ENCODE peak calls at places on chromosomes 4 and X, in six cellular contexts. One of them, this sample, is unnamed.

GRCh38 chr4:56360071-56360470 is 27.2 kb downstream of the AASDH start:
- DNase-seq in bronchial epithelial cell: peak; percentile 3
- DNase-seq in breast epithelium: no peak
- DNase-seq in esophagus squamous epithelium: no peak
- DNase-seq in neural progenitor cell: no peak
- DNase-seq in transverse colon: no peak
- DNase-seq in this sample: peak; percentile 16

GRCh38 chrX:13469963-13470679 is 99.3 kb upstream of the EGFL6 start:
- DNase-seq in bronchial epithelial cell: peak; percentile 72
- DNase-seq in breast epithelium: no peak
- DNase-seq in esophagus squamous epithelium: no peak
- DNase-seq in neural progenitor cell: no peak
- DNase-seq in transverse colon: no peak
- DNase-seq in this sample: peak; percentile 89

GRCh38 chr4:110869862-110870577 is 247.1 kb upstream of the PITX2 start:
- DNase-seq in bronchial epithelial cell: no peak
- DNase-seq in breast epithelium: no peak
- DNase-seq in esophagus squamous epithelium: no peak
- DNase-seq in neural progenitor cell: no peak
- DNase-seq in transverse colon: no peak
- DNase-seq in this sample: peak; percentile 11

GRCh38 chrX:13377537-13377936 is 57.7 kb upstream of the ATXN3L start:
- DNase-seq in bronchial epithelial cell: peak; percentile 54
- DNase-seq in breast epithelium: no peak
- DNase-seq in esophagus squamous epithelium: no peak
- DNase-seq in neural progenitor cell: no peak
- DNase-seq in transverse colon: no peak
- DNase-seq in this sample: peak; percentile 92

GRCh38 chr4:185396724-185397402 is at the start of gene ANKRD37:
- DNase-seq in bronchial epithelial cell: peak; percentile 65
- DNase-seq in breast epithelium: peak; percentile 63
- DNase-seq in esophagus squamous epithelium: no peak
- DNase-seq in neural progenitor cell: no peak
- DNase-seq in transverse colon: peak; percentile 62
- DNase-seq in this sample: peak; percentile 28

GRCh38 chr4:72208421-72209075 is 176.7 kb downstream of the NPFFR2 start:
- DNase-seq in bronchial epithelial cell: peak; percentile 74
- DNase-seq in breast epithelium: no peak
- DNase-seq in esophagus squamous epithelium: no peak
- DNase-seq in neural progenitor cell: no peak
- DNase-seq in transverse colon: no peak
- DNase-seq in this sample: peak; percentile 4

GRCh38 chr4:62881901-62882300 is 1527.3 kb downstream of the TECRL start:
- DNase-seq in bronchial epithelial cell: peak; percentile 13
- DNase-seq in breast epithelium: no peak
- DNase-seq in esophagus squamous epithelium: no peak
- DNase-seq in neural progenitor cell: no peak
- DNase-seq in transverse colon: no peak
- DNase-seq in this sample: no peak

GRCh38 chrX:72365126-72365525 is 59.4 kb upstream of the CITED1 start:
- DNase-seq in bronchial epithelial cell: no peak
- DNase-seq in breast epithelium: no peak
- DNase-seq in esophagus squamous epithelium: no peak
- DNase-seq in neural progenitor cell: no peak
- DNase-seq in transverse colon: no peak
- DNase-seq in this sample: no peak

GRCh38 chr4:134024251-134024650 is 177.3 kb downstream of the PABPC4L start:
- DNase-seq in bronchial epithelial cell: no peak
- DNase-seq in breast epithelium: no peak
- DNase-seq in esophagus squamous epithelium: no peak
- DNase-seq in neural progenitor cell: peak; percentile 43
- DNase-seq in transverse colon: no peak
- DNase-seq in this sample: no peak

GRCh38 chr4:128461300-128462103 is 173.9 kb upstream of the PGRMC2 start:
- DNase-seq in bronchial epithelial cell: peak; percentile 40
- DNase-seq in breast epithelium: no peak
- DNase-seq in esophagus squamous epithelium: no peak
- DNase-seq in neural progenitor cell: peak; percentile 88
- DNase-seq in transverse colon: no peak
- DNase-seq in this sample: peak; percentile 87

GRCh38 chr4:187460016-187460415 is 535.6 kb upstream of the ZFP42 start:
- DNase-seq in bronchial epithelial cell: no peak
- DNase-seq in breast epithelium: no peak
- DNase-seq in esophagus squamous epithelium: no peak
- DNase-seq in neural progenitor cell: no peak
- DNase-seq in transverse colon: no peak
- DNase-seq in this sample: no peak

DNA sequence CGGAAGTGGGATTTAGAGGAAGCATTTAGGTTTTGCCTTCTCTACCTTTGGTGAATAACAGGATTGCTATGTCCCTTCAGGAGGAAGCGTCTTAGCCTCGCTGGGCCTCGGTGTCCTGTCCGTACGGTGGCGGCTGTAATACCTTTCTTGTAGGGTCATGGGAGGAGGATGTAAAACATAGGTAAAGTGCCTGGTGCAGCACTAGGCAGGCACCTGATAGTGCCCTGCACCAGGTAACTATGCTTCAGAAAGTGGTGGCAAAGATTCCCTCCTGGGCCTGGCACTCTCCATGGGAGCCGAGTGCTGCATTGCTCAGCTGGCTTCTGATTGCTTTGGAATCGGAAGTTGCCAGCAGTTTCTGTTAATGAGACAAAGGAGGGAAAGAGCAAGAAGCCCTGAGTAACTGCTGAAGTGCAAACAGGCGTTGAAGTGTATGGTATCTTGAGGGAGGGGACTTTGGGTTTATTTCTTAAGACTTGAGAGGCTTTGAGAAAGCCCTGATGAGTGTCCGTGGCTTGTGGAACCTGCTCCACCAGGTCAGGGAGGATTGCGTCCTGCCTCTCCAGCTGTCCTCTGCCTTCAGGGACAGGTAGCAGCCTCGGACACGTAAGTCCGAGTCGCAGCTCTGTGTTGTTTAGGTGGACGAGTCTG is 45.8 kb downstream of the TBC1D14 start:
- DNase-seq in bronchial epithelial cell: peak; percentile 92
- DNase-seq in breast epithelium: peak; percentile 53
- DNase-seq in esophagus squamous epithelium: no peak
- DNase-seq in neural progenitor cell: no peak
- DNase-seq in transverse colon: peak; percentile 17
- DNase-seq in this sample: no peak
- H3K4me3 ChIP-seq in bronchial epithelial cell: no peak overlapping the region
- H3K4me3 ChIP-seq in breast epithelium: no peak overlapping the region
- H3K4me3 ChIP-seq in esophagus squamous epithelium: no peak overlapping the region
- H3K4me3 ChIP-seq in neural progenitor cell: no peak overlapping the region
- H3K4me3 ChIP-seq in transverse colon: no peak overlapping the region
- H3K4me3 ChIP-seq in this sample: no peak overlapping the region

DNA sequence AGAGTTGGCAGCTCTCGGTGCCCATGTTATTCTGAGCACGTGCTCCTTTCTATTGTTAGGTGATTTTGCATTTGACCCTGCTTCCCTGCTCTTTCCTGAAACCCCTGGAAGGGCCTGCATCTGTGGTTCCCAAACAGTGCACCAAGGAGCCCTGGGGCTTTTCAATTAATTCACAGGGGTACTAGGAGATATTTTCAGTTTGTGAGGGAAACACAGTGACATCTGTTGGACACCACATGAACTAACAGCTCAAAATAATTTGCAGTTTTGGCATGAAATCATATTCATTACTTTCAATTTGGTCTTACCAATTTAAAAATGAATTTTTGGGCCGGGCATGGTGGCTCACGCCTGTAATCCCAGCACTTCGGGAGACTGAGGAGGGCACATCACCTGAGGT is 156.6 kb downstream of the GATB start:
- DNase-seq in bronchial epithelial cell: peak; percentile 19
- DNase-seq in breast epithelium: no peak
- DNase-seq in esophagus squamous epithelium: no peak
- DNase-seq in neural progenitor cell: no peak
- DNase-seq in transverse colon: no peak
- DNase-seq in this sample: peak; percentile 47
- TF ChIP-seq CTCF in bronchial epithelial cell: peak; percentile 33
- TF ChIP-seq CTCF in breast epithelium: peak; percentile 39
- TF ChIP-seq CTCF in esophagus squamous epithelium: peak; percentile 19
- TF ChIP-seq CTCF in neural progenitor cell: peak; percentile 49
- TF ChIP-seq CTCF in transverse colon: peak; percentile 20
- TF ChIP-seq CTCF in this sample: peak; percentile 66

GRCh38 chr4:155954939-155955338 is 1.3 kb upstream of the CTSO start:
- DNase-seq in bronchial epithelial cell: no peak
- DNase-seq in breast epithelium: no peak
- DNase-seq in esophagus squamous epithelium: no peak
- DNase-seq in neural progenitor cell: no peak
- DNase-seq in transverse colon: no peak
- DNase-seq in this sample: no peak

GRCh38 chr4:155954118-155954503 is 445 bp upstream of the CTSO start:
- DNase-seq in bronchial epithelial cell: no peak
- DNase-seq in breast epithelium: no peak
- DNase-seq in esophagus squamous epithelium: no peak
- DNase-seq in neural progenitor cell: no peak
- DNase-seq in transverse colon: peak; percentile 12
- DNase-seq in this sample: no peak

GRCh38 chr4:155950461-155950860 is 3.2 kb downstream of the CTSO start:
- DNase-seq in bronchial epithelial cell: no peak
- DNase-seq in breast epithelium: no peak
- DNase-seq in esophagus squamous epithelium: no peak
- DNase-seq in neural progenitor cell: peak; percentile 11
- DNase-seq in transverse colon: no peak
- DNase-seq in this sample: no peak

GRCh38 chr4:155953151-155954117 is at the start of gene CTSO:
- DNase-seq in bronchial epithelial cell: peak; percentile 79
- DNase-seq in breast epithelium: peak; percentile 55
- DNase-seq in esophagus squamous epithelium: peak; percentile 23
- DNase-seq in neural progenitor cell: peak; percentile 71
- DNase-seq in transverse colon: peak; percentile 75
- DNase-seq in this sample: peak; percentile 90

DNA sequence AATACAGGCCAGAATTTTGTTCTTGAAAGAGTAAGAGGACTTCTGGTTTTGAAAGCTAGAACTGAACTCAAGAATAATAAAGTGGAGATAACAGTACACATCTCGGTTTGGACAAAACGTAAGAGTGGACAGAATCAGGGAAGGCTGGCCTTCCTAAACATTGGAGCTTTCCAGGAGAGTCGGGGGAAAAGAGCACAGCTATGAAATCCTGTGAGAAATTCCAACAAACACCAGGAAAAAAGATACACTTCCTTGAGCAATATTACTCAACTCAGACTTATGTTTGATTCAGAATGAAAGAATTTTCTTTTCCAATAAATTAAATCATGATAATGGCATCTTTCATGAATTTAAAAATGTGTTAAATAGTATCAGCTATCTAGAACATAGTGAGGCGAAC is 1.1 kb downstream of the CTSO start:
- DNase-seq in bronchial epithelial cell: peak; percentile 32
- DNase-seq in breast epithelium: no peak
- DNase-seq in esophagus squamous epithelium: no peak
- DNase-seq in neural progenitor cell: no peak
- DNase-seq in transverse colon: no peak
- DNase-seq in this sample: peak; percentile 66
- H3K4me3 ChIP-seq in bronchial epithelial cell: no peak overlapping the region
- H3K4me3 ChIP-seq in breast epithelium: peak overlapping the region; percentile 76
- H3K4me3 ChIP-seq in esophagus squamous epithelium: no peak overlapping the region
- H3K4me3 ChIP-seq in neural progenitor cell: no peak overlapping the region
- H3K4me3 ChIP-seq in transverse colon: peak overlapping the region; percentile 78
- H3K4me3 ChIP-seq in this sample: peak overlapping the region; percentile 51

DNA sequence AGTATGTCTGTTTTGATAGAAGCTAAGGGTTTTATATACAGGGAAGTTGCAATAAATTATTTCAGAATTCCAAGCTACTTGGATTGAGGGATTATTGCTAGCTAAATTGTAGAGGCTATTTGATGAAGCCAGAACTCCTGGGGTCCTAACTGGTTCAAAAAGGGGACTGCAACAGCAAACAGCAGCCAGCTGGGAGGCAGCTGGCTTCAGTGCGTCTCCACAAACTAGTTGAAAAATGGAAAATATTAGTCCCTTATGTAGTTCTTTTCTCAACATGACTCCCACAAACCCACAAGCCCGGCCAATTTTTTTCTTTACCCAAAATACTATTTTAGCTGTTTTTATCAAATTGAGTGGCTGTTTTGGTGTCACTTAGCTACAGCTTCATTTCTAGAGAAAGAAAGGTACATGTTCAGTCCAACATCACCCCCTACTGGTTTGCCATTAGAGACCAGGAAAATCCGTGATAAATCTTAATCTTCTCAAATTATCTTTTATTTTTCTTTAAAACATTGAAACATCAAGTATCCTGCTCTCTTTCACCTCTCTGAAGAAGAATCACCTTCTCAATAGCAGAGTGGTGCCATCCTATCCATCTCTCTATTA is 97.2 kb downstream of the GUCY2F start:
- DNase-seq in bronchial epithelial cell: no peak
- DNase-seq in breast epithelium: no peak
- DNase-seq in esophagus squamous epithelium: no peak
- DNase-seq in neural progenitor cell: peak; percentile 71
- DNase-seq in transverse colon: no peak
- DNase-seq in this sample: peak; percentile 54
- TF ChIP-seq CTCF in bronchial epithelial cell: peak; percentile 36
- TF ChIP-seq CTCF in breast epithelium: peak; percentile 47
- TF ChIP-seq CTCF in esophagus squamous epithelium: no peak
- TF ChIP-seq CTCF in neural progenitor cell: peak; percentile 82
- TF ChIP-seq CTCF in transverse colon: no peak
- TF ChIP-seq CTCF in this sample: peak; percentile 43

This sample was measured in fibroblast of the aortic adventitia.